ENCODE peak calls at places on chromosomes 16 and 17, in eight cellular contexts. M is activated CD8-positive, alpha-beta memory T cell treated with anti-CD3 and anti-CD28 coated beads, Interleukin-2, amount 10 ng/mL, durations not matched to agents 7 days and 5 days; B is amniotic stem cell; L is cardiac fibroblast; V is Calu3; F is lung; J is NCI-H1105; H is EL. G is an unnamed sample.

GRCh38 chr17:78118801-78119241 is 9.7 kb downstream of the TMC6 start:
- DNase-seq in M (no peak), J (no peak), V (no peak), H (no peak), L (no peak), B (no peak), F (no peak), G (no peak)

GRCh38 chr17:45405250-45406086 is 27.2 kb downstream of the ARHGAP27 start:
- DNase-seq in L (no peak), F (no peak), B (no peak), V (no peak), M (no peak), J (no peak), H (peak; percentile 45), G (peak; percentile 33)

GRCh38 chr17:42422412-42422957 is 571 bp downstream of the CAVIN1 start:
- DNase-seq in H (no peak), J (no peak), V (peak; percentile 42), B (no peak), M (peak; percentile 51), L (peak; percentile 35), F (no peak), G (peak; percentile 59)

GRCh38 chr16:19746561-19746960 is 28.5 kb downstream of the IQCK start:
- DNase-seq in J (no peak), L (peak; percentile 20), M (no peak), H (no peak), F (no peak), V (peak; percentile 55), B (no peak), G (no peak)

GRCh38 chr16:86517652-86518258 is 7.4 kb downstream of the FOXF1 start:
- DNase-seq in H (peak; percentile 69), L (peak; percentile 77), J (peak; percentile 24), V (peak; percentile 79), B (peak; percentile 37), F (peak; percentile 45), M (peak; percentile 46), G (peak; percentile 63)

GRCh38 chr17:860805-861204 is 78.7 kb downstream of the MRM3 start:
- DNase-seq in J (no peak), M (no peak), B (no peak), H (no peak), F (no peak), L (no peak), V (no peak), G (no peak)

GRCh38 chr17:79294459-79295071 is 219.9 kb downstream of the ENGASE start:
- DNase-seq in M (peak; percentile 63), V (peak; percentile 71), F (peak; percentile 64), H (peak; percentile 35), B (no peak), L (peak; percentile 39), J (no peak), G (peak; percentile 61)

GRCh38 chr17:76833034-76833689 is 35.0 kb upstream of the MGAT5B start:
- DNase-seq in V (no peak), L (no peak), H (no peak), J (no peak), F (no peak), M (no peak), B (no peak), G (no peak)

GRCh38 chr16:10753670-10754069 is 10.0 kb downstream of the NUBP1 start:
- DNase-seq in V (no peak), J (no peak), H (no peak), L (no peak), F (no peak), B (no peak), M (no peak), G (no peak)

GRCh38 chr17:2023256-2023655 is 1.9 kb downstream of the RTN4RL1 start:
- DNase-seq in M (no peak), L (no peak), J (no peak), V (no peak), F (no peak), H (no peak), B (no peak), G (no peak)

GRCh38 chr16:85420501-85421337 is 192.4 kb upstream of the GSE1 start:
- DNase-seq in F (peak; percentile 58), J (no peak), L (peak; percentile 57), V (peak; percentile 85), H (peak; percentile 39), B (no peak), M (peak; percentile 76), G (peak; percentile 56)

GRCh38 chr17:12395733-12396354 is 269.8 kb upstream of the MYOCD start:
- DNase-seq in M (no peak), L (peak; percentile 9), B (no peak), J (no peak), V (peak; percentile 6), F (peak; percentile 25), H (no peak), G (no peak)

GRCh38 chr17:38886643-38887010 is 16.8 kb downstream of the LASP1 start:
- DNase-seq in H (no peak), L (no peak), F (no peak), V (no peak), B (no peak), M (no peak), J (no peak), G (no peak)

GRCh38 chr16:81610144-81610842 is 165.7 kb downstream of the CMIP start:
- DNase-seq in J (no peak), L (peak; percentile 84), M (no peak), V (peak; percentile 51), H (peak; percentile 76), B (no peak), F (peak; percentile 45), G (peak; percentile 84)

GRCh38 chr17:83153681-83154310 is 74.4 kb downstream of the METRNL start:
- DNase-seq in V (no peak), B (no peak), J (no peak), L (no peak), M (no peak), F (peak; percentile 14), H (no peak), G (peak; percentile 16)

GRCh38 chr17:68909066-68909465 is 46.1 kb downstream of the ABCA8 start:
- DNase-seq in J (no peak), M (no peak), F (peak; percentile 40), H (peak; percentile 84), V (peak; percentile 18), B (peak; percentile 79), L (peak; percentile 94), G (peak; percentile 51)

GRCh38 chr17:12522743-12523181 is 142.9 kb upstream of the MYOCD start:
- DNase-seq in V (peak; percentile 27), B (no peak), F (peak; percentile 40), L (peak; percentile 51), H (peak; percentile 82), M (no peak), J (no peak), G (no peak)

GRCh38 chr16:81652798-81653505 is 126.1 kb upstream of the PLCG2 start:
- DNase-seq in M (no peak), J (peak; percentile 32), H (no peak), V (no peak), B (no peak), F (no peak), L (no peak), G (no peak)

GRCh38 chr17:42536048-42536371 is at the start of gene NAGLU:
- DNase-seq in V (peak; percentile 99), M (peak; percentile 93), H (peak; percentile 91), L (peak; percentile 94), F (peak; percentile 96), J (peak; percentile 91), B (peak; percentile 45), G (peak; percentile 99)

GRCh38 chr16:177981-178676 is 1.6 kb downstream of the HBA1 start:
- DNase-seq in M (no peak), L (no peak), H (no peak), B (no peak), J (no peak), V (no peak), F (no peak), G (no peak)

GRCh38 chr17:350706-351435 is 1.7 kb downstream of the RPH3AL start:
- DNase-seq in F (peak; percentile 87), V (peak; percentile 20), H (peak; percentile 46), M (no peak), L (peak; percentile 84), B (no peak), J (no peak), G (peak; percentile 87)

GRCh38 chr16:15445450-15445849 is 11.1 kb downstream of the BMERB1 start:
- DNase-seq in V (no peak), B (no peak), F (no peak), L (no peak), J (no peak), M (no peak), H (no peak), G (no peak)

GRCh38 chr16:14378131-14378551 is 251.9 kb downstream of the PARN start:
- DNase-seq in M (no peak), J (no peak), B (peak; percentile 66), V (peak; percentile 63), L (peak; percentile 70), F (no peak), H (peak; percentile 73), G (no peak)

GRCh38 chr17:79631640-79632431 is 21.0 kb upstream of the RBFOX3 start:
- DNase-seq in M (peak; percentile 33), V (no peak), F (no peak), J (no peak), H (no peak), B (no peak), L (no peak), G (no peak)

GRCh38 chr16:15749371-15749770 is 99.3 kb downstream of the NDE1 start:
- DNase-seq in F (no peak), J (no peak), B (no peak), V (no peak), M (no peak), H (no peak), L (no peak), G (no peak)

GRCh38 chr17:83062011-83062817 is 17.2 kb upstream of the METRNL start:
- DNase-seq in V (no peak), M (peak; percentile 38), J (no peak), F (no peak), H (no peak), L (no peak), B (no peak), G (no peak)

GRCh38 chr17:39461911-39462641 is 790 bp downstream of the CDK12 start:
- DNase-seq in L (no peak), F (no peak), J (no peak), B (peak; percentile 67), H (no peak), M (peak; percentile 56), V (peak; percentile 98), G (peak; percentile 46)

GRCh38 chr17:8947201-8947600 is 18.3 kb downstream of the PIK3R5 start:
- DNase-seq in H (peak; percentile 31), F (no peak), B (no peak), M (no peak), V (no peak), L (no peak), J (no peak), G (no peak)